ENCODE peak calls at places on chromosomes 5 and 9, in five cellular contexts. K is IMR-90, J is fibroblast of lung, A is SK-N-SH, Q is endothelial cell of umbilical vein. U is an unnamed sample.

GRCh38 chr5:28896949-28897348 is 1858.6 kb upstream of the CDH9 start:
- DNase-seq in K (no peak), J (no peak), A (no peak), Q (no peak), U (no peak)

GRCh38 chr9:105116047-105116868 is 128.2 kb upstream of the SLC44A1 start:
- DNase-seq in K (no peak), J (no peak), A (no peak), Q (no peak), U (no peak)

GRCh38 chr9:127763918-127764384 is 14.5 kb downstream of the SH2D3C start:
- DNase-seq in K (no peak), J (no peak), A (no peak), Q (peak), U (no peak)

GRCh38 chr5:177495243-177496060 is 2.0 kb downstream of the PDLIM7 start:
- DNase-seq in K (peak), J (peak), A (peak), Q (peak), U (no peak)

GRCh38 chr5:171419663-171420428 is 399 bp downstream of the FGF18 start:
- DNase-seq in K (peak), J (peak), A (peak), Q (no peak), U (peak)

GRCh38 chr9:135930446-135931345 is 23.4 kb upstream of the CAMSAP1 start:
- DNase-seq in K (no peak), J (no peak), A (no peak), Q (no peak), U (no peak)

GRCh38 chr5:1502046-1502736 is 21.6 kb downstream of the LPCAT1 start:
- DNase-seq in K (no peak), J (no peak), A (no peak), Q (no peak), U (peak)

GRCh38 chr5:1732955-1733354 is 66.7 kb downstream of the MRPL36 start:
- DNase-seq in K (no peak), J (no peak), A (peak), Q (no peak), U (no peak)

GRCh38 chr5:87268126-87268969 is 665 bp downstream of the RASA1 start:
- DNase-seq in K (peak), J (peak), A (peak), Q (peak), U (peak)

GRCh38 chr9:124478014-124478753 is 27.9 kb downstream of the ADGRD2 start:
- DNase-seq in K (no peak), J (no peak), A (peak), Q (no peak), U (no peak)
- H3K4me3 ChIP-seq in K (no peak), J (no peak), A (no peak), Q (no peak), U (no peak)

GRCh38 chr5:122312670-122312988 is 592 bp downstream of the SNCAIP start:
- DNase-seq in K (peak), J (peak), A (peak), Q (no peak), U (no peak)
- H3K9ac ChIP-seq in K (peak), J (peak), A (no peak), Q (peak), U (no peak)

GRCh38 chr9:122812736-122813135 is 12.8 kb downstream of the OR1K1 start:
- DNase-seq in K (no peak), J (no peak), A (no peak), Q (no peak), U (no peak)

GRCh38 chr9:122814545-122814944 is 13.8 kb downstream of the PDCL start:
- DNase-seq in K (no peak), J (no peak), A (no peak), Q (no peak), U (no peak)

GRCh38 chr9:122819326-122819725 is 9.1 kb downstream of the PDCL start:
- DNase-seq in K (peak), J (peak), A (no peak), Q (peak), U (no peak)

GRCh38 chr9:122816163-122816867 is 12.1 kb downstream of the PDCL start:
- DNase-seq in K (no peak), J (no peak), A (no peak), Q (peak), U (no peak)

DNA sequence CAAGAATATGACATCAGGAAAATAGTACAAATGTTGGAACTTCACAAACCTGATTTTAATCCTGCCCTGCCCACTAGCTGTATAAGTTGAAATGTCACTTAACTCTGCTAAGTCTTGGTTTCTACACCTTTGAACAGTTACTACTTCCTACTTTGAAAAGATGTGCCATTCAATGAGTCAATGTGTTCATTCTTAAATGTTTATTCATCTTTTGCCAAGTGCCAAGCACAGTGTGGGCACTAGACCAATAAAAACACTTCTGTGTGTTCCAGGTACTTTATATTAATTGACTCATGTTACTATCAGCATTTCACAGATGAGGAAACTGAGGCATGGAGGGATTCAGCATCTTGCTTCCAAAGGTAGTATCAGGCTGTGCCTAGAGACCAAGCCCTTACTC is 12.8 kb downstream of the PDCL start:
- DNase-seq in K (no peak), J (no peak), A (no peak), Q (peak), U (no peak)
- H3K4me3 ChIP-seq in K (no peak), J (no peak), A (no peak), Q (no peak), U (no peak)

GRCh38 chr5:90866333-90866732 is 307.7 kb downstream of the ADGRV1 start:
- DNase-seq in K (peak), J (peak), A (peak), Q (peak), U (no peak)

GRCh38 chr5:90871356-90871755 is 312.8 kb downstream of the ADGRV1 start:
- DNase-seq in K (no peak), J (peak), A (no peak), Q (peak), U (no peak)

GRCh38 chr5:90865194-90865593 is 306.6 kb downstream of the ADGRV1 start:
- DNase-seq in K (no peak), J (no peak), A (no peak), Q (no peak), U (no peak)

GRCh38 chr5:90868799-90869198 is 310.2 kb downstream of the ADGRV1 start:
- DNase-seq in K (no peak), J (no peak), A (no peak), Q (no peak), U (no peak)

GRCh38 chr5:90866915-90867715 is 308.5 kb downstream of the ADGRV1 start:
- DNase-seq in K (peak), J (no peak), A (no peak), Q (peak), U (no peak)
- H3K9ac ChIP-seq in K (no peak), J (no peak), A (no peak), Q (no peak), U (no peak)